ENCODE peak calls at places on chromosomes 5 and 9, in five cellular contexts. D, F, U, Q and L are unnamed samples.

GRCh38 chr5:152125806-152126205 is 201.2 kb upstream of the GLRA1 start:
- DNase-seq in D (no peak), F (no peak), U (no peak), Q (no peak), L (no peak)

GRCh38 chr9:69809304-69809863 is 11.2 kb upstream of the CFAP95 start:
- DNase-seq in D (peak), F (no peak), U (peak), Q (no peak), L (peak)

GRCh38 chr5:145848854-145849253 is 13.7 kb upstream of the PRELID2 start:
- DNase-seq in D (peak), F (peak), U (peak), Q (no peak), L (no peak)

GRCh38 chr5:54113060-54113459 is 197.3 kb downstream of the ARL15 start:
- DNase-seq in D (no peak), F (no peak), U (no peak), Q (no peak), L (no peak)

GRCh38 chr9:37508135-37508833 is 22.5 kb downstream of the POLR1E start:
- DNase-seq in D (no peak), F (no peak), U (no peak), Q (peak), L (no peak)

GRCh38 chr5:50320131-50320749 is 120.8 kb downstream of the EMB start:
- DNase-seq in D (no peak), F (no peak), U (peak), Q (no peak), L (no peak)

GRCh38 chr9:107710988-107711387 is 221.4 kb upstream of the KLF4 start:
- DNase-seq in D (no peak), F (no peak), U (no peak), Q (no peak), L (no peak)

GRCh38 chr5:160287378-160288051 is 24.8 kb downstream of the CCNJL start:
- DNase-seq in D (peak), F (peak), U (no peak), Q (peak), L (peak)

GRCh38 chr9:125538092-125538473 is 168.9 kb downstream of the MAPKAP1 start:
- DNase-seq in D (peak), F (peak), U (peak), Q (peak), L (no peak)

GRCh38 chr5:151611127-151611775 is 20.1 kb upstream of the FAT2 start:
- DNase-seq in D (no peak), F (no peak), U (no peak), Q (no peak), L (no peak)

GRCh38 chr5:166639151-166639550 is 1652.3 kb upstream of the WWC1 start:
- DNase-seq in D (no peak), F (no peak), U (no peak), Q (no peak), L (peak)

GRCh38 chr5:77851229-77852067 is 75.3 kb upstream of the TBCA start:
- DNase-seq in D (peak), F (no peak), U (no peak), Q (no peak), L (peak)

GRCh38 chr5:170597109-170597741 is 93.4 kb downstream of the KCNIP1 start:
- DNase-seq in D (no peak), F (peak), U (no peak), Q (no peak), L (no peak)

GRCh38 chr5:129460121-129460950 is at the start of gene ADAMTS19:
- DNase-seq in D (peak), F (peak), U (no peak), Q (no peak), L (peak)

GRCh38 chr9:129037767-129038098 is 1.3 kb downstream of the MIGA2 start:
- DNase-seq in D (no peak), F (no peak), U (no peak), Q (no peak), L (no peak)

GRCh38 chr5:138706655-138707480 is 46.4 kb upstream of the CTNNA1 start:
- DNase-seq in D (peak), F (peak), U (no peak), Q (no peak), L (no peak)

GRCh38 chr5:95178046-95178651 is 106.7 kb downstream of the MCTP1 start:
- DNase-seq in D (peak), F (peak), U (peak), Q (peak), L (peak)

GRCh38 chr9:24090566-24090965 is 264.5 kb upstream of the ELAVL2 start:
- DNase-seq in D (no peak), F (no peak), U (no peak), Q (no peak), L (no peak)

GRCh38 chr5:113293613-113294340 is 141.0 kb downstream of the TSSK1B start:
- DNase-seq in D (peak), F (no peak), U (no peak), Q (no peak), L (peak)
- H2AFZ ChIP-seq in D (peak), F (peak), U (peak), Q (no peak), L (peak)

GRCh38 chr9:124003636-124004349 is 7.8 kb upstream of the LHX2 start:
- DNase-seq in D (no peak), F (no peak), U (no peak), Q (no peak), L (peak)
- TF ChIP-seq EZH2 in D (peak), F (no peak), U (no peak), Q (no peak), L (no peak)

DNA sequence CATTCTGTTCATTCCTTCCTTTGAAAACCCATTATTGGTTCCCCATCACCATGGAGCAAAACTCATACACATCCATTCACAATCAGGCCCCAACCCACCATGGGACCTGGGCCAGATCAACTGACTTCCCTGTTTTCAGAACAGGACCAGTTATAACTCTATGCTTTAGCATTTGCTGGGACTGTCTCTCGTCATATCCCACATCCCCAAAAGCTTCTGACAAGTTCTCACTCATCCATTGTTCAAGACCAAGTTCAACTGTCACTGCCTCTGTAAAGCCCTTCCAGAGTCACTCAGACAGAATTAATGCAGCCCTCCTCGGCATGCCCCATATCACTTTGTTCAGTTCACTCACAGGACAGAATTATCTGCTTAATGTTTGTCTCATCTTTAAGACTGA is 4.0 kb downstream of the FAM169A start:
- DNase-seq in D (no peak), F (no peak), U (no peak), Q (no peak), L (no peak)
- H3K9ac ChIP-seq in D (no peak), F (no peak), U (no peak), Q (peak), L (no peak)

DNA sequence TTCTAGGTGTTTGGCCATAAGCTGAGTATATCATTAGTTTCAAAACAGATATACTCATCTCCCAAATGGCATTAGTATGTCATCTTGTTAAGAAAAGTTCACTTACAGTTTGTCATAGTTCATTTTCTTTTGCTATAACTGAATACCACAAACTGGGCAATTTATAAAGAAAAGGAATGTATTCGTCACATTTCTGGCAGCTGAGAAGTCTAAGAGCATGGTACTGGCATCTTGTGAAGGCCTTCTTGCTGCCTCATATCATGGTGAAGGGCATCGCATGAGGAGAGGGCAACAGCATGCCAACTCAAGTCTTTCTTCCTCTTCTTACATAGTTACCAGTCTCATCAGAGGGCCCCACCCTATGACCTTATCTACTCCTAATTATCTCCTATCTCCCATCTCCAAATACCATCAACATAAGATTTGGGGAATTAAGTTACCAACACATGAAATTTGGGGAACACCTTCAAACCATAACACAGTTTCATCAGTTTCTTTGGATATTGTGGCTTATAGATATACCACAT is 20.4 kb upstream of the ITGA1 start:
- DNase-seq in D (no peak), F (no peak), U (no peak), Q (no peak), L (no peak)
- H2AFZ ChIP-seq in D (no peak), F (no peak), U (no peak), Q (no peak), L (no peak)

DNA sequence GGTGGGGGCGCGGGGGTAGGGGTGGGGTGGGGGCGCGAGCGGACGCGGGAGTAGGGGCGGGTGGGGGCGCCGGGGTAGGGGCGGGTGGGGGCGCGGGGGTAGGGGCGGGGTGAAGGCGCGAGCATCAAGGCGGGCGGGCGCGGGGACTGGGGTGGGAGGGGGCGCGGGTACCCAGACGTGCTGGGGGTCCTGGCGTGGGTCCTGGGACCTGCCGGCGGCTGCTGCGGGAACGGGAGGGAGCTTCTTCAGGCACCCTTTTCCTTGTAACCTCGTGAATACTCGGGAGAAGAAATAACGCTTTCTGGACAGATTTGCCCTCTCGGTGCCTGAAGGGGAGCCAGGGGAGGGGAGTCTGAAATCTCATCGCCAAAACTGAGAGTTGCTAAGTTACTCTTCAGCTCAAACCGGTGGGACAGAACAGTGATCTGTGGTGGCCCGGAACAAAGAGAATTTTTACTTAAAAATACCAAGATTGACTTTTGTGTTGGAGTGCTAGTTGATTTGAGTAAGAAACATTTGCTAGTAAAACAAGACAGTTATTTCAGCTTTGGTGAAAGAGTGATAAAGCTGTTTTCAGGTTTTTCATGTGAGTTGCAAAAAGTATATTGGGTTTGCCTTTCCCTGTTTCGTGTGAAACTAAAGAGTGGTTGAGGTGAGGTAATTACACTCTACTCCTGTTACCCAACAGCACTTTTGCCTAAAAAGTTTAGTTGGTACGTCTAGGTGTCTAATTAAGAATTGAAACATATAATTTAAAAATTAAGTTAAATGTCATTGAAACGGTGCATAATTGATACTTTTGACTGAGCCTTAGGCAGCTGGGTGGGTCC is 638 bp downstream of the PLEKHG4B start:
- DNase-seq in D (no peak), F (no peak), U (no peak), Q (no peak), L (peak)
- TF ChIP-seq EZH2 in D (peak), F (no peak), U (no peak), Q (no peak), L (no peak)

GRCh38 chr5:17103471-17103870 is 114.0 kb upstream of the BASP1 start:
- DNase-seq in D (no peak), F (no peak), U (no peak), Q (no peak), L (no peak)
- H3K9ac ChIP-seq in D (no peak), F (no peak), U (no peak), Q (no peak), L (no peak)